ENCODE peak calls at places on chromosome 3, in six cellular contexts. T is spleen, L is dorsolateral prefrontal cortex, S is upper lobe of right lung, F is fibroblast of the aortic adventitia, Q is adrenal gland. U is an unnamed sample.

GRCh38 chr3:157477441-157477840 is 25.8 kb downstream of the VEPH1 start:
- DNase-seq in T (no peak), L (no peak), S (no peak), F (peak; percentile 51), Q (no peak), U (no peak)

GRCh38 chr3:108620250-108620649 is 30.7 kb downstream of the DZIP3 start:
- DNase-seq in T (no peak), L (no peak), S (no peak), F (peak; percentile 9), Q (no peak), U (peak; percentile 91)

GRCh38 chr3:10390641-10391373 is 69.9 kb upstream of the SEC13 start:
- DNase-seq in T (peak; percentile 69), L (no peak), S (no peak), F (no peak), Q (no peak), U (no peak)

GRCh38 chr3:151750181-151750580 is 16.5 kb downstream of the AADACL2 start:
- DNase-seq in T (no peak), L (no peak), S (no peak), F (no peak), Q (no peak), U (no peak)

GRCh38 chr3:63976166-63976861 is 47.0 kb downstream of the PSMD6 start:
- DNase-seq in T (no peak), L (no peak), S (no peak), F (peak; percentile 98), Q (no peak), U (no peak)

GRCh38 chr3:908839-909238 is 184.0 kb upstream of the CNTN6 start:
- DNase-seq in T (no peak), L (no peak), S (no peak), F (no peak), Q (no peak), U (no peak)

GRCh38 chr3:110624571-110624970 is 447.0 kb upstream of the NECTIN3 start:
- DNase-seq in T (no peak), L (no peak), S (no peak), F (peak; percentile 12), Q (no peak), U (no peak)

GRCh38 chr3:177554900-177555759 is 357.8 kb upstream of the TBL1XR1 start:
- DNase-seq in T (no peak), L (peak; percentile 63), S (no peak), F (peak; percentile 86), Q (no peak), U (no peak)

GRCh38 chr3:79006077-79006476 is 761.7 kb downstream of the ROBO1 start:
- DNase-seq in T (no peak), L (no peak), S (no peak), F (no peak), Q (no peak), U (no peak)

GRCh38 chr3:121757087-121757811 is 7.7 kb upstream of the GOLGB1 start:
- DNase-seq in T (no peak), L (no peak), S (no peak), F (peak; percentile 81), Q (no peak), U (no peak)

GRCh38 chr3:171824824-171825221 is 14.5 kb upstream of the PLD1 start:
- DNase-seq in T (no peak), L (no peak), S (no peak), F (no peak), Q (no peak), U (no peak)

GRCh38 chr3:17473761-17474160 is 268.7 kb downstream of the TBC1D5 start:
- DNase-seq in T (no peak), L (no peak), S (no peak), F (peak; percentile 50), Q (no peak), U (no peak)

GRCh38 chr3:164416491-164417222 is 661.6 kb downstream of the SI start:
- DNase-seq in T (no peak), L (no peak), S (no peak), F (no peak), Q (no peak), U (no peak)

GRCh38 chr3:124108446-124108845 is 116.5 kb upstream of the ROPN1 start:
- DNase-seq in T (no peak), L (no peak), S (no peak), F (no peak), Q (no peak), U (no peak)

GRCh38 chr3:177367783-177368182 is 170.5 kb upstream of the TBL1XR1 start:
- DNase-seq in T (no peak), L (no peak), S (no peak), F (no peak), Q (no peak), U (no peak)

GRCh38 chr3:52405066-52405465 is 39.8 kb downstream of the SEMA3G start:
- DNase-seq in T (peak; percentile 52), L (peak; percentile 13), S (peak; percentile 59), F (no peak), Q (no peak), U (no peak)

GRCh38 chr3:112709929-112710328 is 69.0 kb upstream of the CCDC80 start:
- DNase-seq in T (no peak), L (no peak), S (no peak), F (no peak), Q (no peak), U (no peak)

GRCh38 chr3:9098716-9099675 is 135.7 kb upstream of the RAD18 start:
- DNase-seq in T (no peak), L (peak; percentile 55), S (no peak), F (no peak), Q (peak; percentile 64), U (peak; percentile 92)

GRCh38 chr3:133895208-133896001 is at the start of gene RAB6B:
- DNase-seq in T (no peak), L (peak; percentile 52), S (peak; percentile 71), F (peak; percentile 16), Q (peak; percentile 39), U (no peak)

GRCh38 chr3:129016366-129016724 is 15.2 kb downstream of the EFCC1 start:
- DNase-seq in T (peak; percentile 91), L (peak; percentile 75), S (no peak), F (no peak), Q (no peak), U (no peak)

GRCh38 chr3:156725706-156726105 is 51.3 kb downstream of the TIPARP start:
- DNase-seq in T (no peak), L (no peak), S (no peak), F (no peak), Q (no peak), U (no peak)

GRCh38 chr3:29186982-29187718 is 93.7 kb upstream of the RBMS3 start:
- DNase-seq in T (no peak), L (no peak), S (no peak), F (peak; percentile 72), Q (no peak), U (no peak)

DNA sequence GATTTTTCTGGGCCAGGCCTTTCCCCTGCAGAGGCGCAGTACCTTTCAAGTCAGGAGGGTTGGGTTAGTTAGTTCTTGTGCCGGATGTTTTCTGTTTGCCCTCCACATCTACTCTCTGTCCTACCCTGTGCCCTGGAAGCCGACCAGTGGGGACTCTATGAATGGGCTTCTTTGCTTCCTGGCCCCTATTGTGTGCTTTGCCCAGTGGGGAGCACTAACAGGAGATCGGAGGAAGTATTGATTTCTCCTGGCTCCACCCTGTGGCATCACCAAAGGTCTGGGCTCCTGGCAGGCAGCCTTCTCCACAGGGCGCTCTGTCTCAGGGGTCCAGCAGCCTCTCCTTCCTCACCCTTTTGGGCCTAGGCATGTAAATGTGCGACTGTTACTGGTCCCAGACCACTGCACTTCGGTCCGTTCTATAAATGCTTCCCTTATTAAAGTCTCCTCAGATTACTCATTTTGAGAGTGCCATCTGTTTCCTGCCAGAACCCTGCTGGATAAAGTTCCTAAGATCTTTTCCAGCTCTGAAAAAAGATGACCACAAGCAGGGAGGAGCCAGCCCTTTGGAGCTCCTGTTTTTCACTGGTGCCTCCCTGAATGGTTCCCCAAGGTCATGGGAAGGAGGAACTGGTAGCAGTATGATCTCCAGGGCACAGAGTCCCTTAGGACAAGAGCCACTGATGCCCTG is 44.5 kb downstream of the CTDSPL start:
- DNase-seq in T (no peak), L (no peak), S (no peak), F (peak; percentile 74), Q (peak; percentile 41), U (no peak)
- H3K4me3 ChIP-seq in T (no peak overlapping the region), L (no peak overlapping the region), S (no peak overlapping the region), F (no peak overlapping the region), Q (no peak overlapping the region), U (no peak overlapping the region)

DNA sequence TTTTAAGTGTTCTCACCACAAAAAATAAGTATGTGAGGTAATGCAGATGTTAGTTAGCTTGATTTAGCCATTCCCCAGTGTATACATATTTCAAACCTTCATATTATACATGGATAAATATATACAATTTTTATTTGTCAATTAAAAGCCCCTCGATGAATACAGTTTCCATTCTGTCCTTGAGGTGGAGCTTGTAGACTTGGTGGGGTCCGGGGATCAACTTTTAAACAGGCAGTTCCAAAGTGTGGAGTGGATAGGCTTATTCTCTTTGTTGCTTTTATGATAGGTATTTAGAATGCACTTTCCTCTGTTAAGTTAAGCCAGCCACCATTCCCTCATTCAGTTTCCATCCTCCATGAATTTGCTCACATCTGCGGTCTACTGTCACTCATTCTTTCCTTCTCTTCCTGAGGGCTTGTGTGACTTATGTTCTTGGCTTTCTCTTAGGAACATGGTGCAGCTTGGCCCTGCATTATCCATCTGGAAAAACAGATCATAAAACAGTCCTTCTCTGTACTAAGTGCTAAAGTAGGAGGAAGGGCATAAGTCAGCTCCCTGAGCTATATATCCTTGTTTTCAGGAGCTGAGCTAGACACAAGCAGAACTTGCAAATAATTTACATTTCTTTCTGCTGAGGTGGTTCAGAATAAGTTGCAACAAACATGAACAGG is 149.1 kb downstream of the NFKBIZ start:
- DNase-seq in T (no peak), L (no peak), S (no peak), F (no peak), Q (no peak), U (peak; percentile 22)
- TF ChIP-seq CTCF in T (no peak), L (no peak), S (peak; percentile 7), F (no peak), Q (no peak), U (no peak)

DNA sequence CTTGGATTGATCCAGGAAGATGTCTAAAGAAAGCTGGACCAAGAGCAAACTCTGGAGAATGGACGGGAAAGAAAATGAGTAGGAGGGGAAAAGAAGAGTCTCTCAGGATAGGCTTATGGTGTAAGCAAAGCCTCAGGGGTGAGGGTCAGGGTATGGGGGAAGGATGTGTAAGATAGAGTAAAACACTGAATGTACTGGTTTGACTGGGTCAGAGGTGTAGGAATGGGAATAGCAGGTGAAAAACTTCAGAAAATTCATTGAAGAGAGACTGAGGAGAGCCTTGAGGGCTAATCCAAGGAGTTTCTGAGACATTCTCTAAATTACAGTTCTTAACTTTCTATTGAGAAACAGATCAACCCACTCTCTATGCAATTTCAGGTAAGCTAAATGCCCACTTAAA is 857.3 kb downstream of the FHIT start:
- DNase-seq in T (no peak), L (no peak), S (no peak), F (no peak), Q (no peak), U (no peak)
- H3K4me3 ChIP-seq in T (no peak overlapping the region), L (no peak overlapping the region), S (no peak overlapping the region), F (no peak overlapping the region), Q (no peak overlapping the region), U (no peak overlapping the region)

GRCh38 chr3:25834346-25834745 is 44.5 kb downstream of the OXSM start:
- DNase-seq in T (no peak), L (no peak), S (no peak), F (no peak), Q (no peak), U (no peak)

GRCh38 chr3:25836579-25836978 is 46.7 kb downstream of the OXSM start:
- DNase-seq in T (no peak), L (no peak), S (no peak), F (no peak), Q (no peak), U (no peak)

GRCh38 chr3:25830373-25831305 is 40.7 kb downstream of the OXSM start:
- DNase-seq in T (no peak), L (no peak), S (no peak), F (no peak), Q (no peak), U (no peak)

GRCh38 chr3:25826510-25826909 is 36.6 kb downstream of the OXSM start:
- DNase-seq in T (no peak), L (no peak), S (no peak), F (no peak), Q (no peak), U (no peak)

GRCh38 chr3:25831578-25831977 is 41.7 kb downstream of the OXSM start:
- DNase-seq in T (no peak), L (no peak), S (no peak), F (peak; percentile 45), Q (no peak), U (no peak)
- TF ChIP-seq CTCF in T (no peak), L (no peak), S (no peak), F (peak; percentile 47), Q (no peak), U (peak; percentile 53)